ENCODE peak calls at places on chromosomes 1 and 21, in six cellular contexts. U is bronchial epithelial cell, W is EL, Y is HCT116, A is lower lobe of right lung, T is neuronal stem cell. B is an unnamed sample.

GRCh38 chr1:11836955-11837766 is 10.4 kb downstream of the NPPA start:
- DNase-seq in U (no peak), W (no peak), Y (no peak), A (no peak), T (no peak), B (no peak)

GRCh38 chr1:197838836-197839235 is 63.6 kb upstream of the DENND1B start:
- DNase-seq in U (peak; percentile 90), W (peak; percentile 84), Y (peak; percentile 23), A (no peak), T (no peak), B (no peak)

GRCh38 chr1:114828251-114828650 is 26.4 kb upstream of the SYCP1 start:
- DNase-seq in U (peak; percentile 90), W (peak; percentile 15), Y (no peak), A (no peak), T (no peak), B (no peak)

GRCh38 chr21:16113052-16113715 is 383.4 kb downstream of the USP25 start:
- DNase-seq in U (peak; percentile 70), W (no peak), Y (no peak), A (no peak), T (no peak), B (no peak)

GRCh38 chr21:19908386-19908785 is 1089.8 kb upstream of the NCAM2 start:
- DNase-seq in U (no peak), W (no peak), Y (no peak), A (no peak), T (no peak), B (no peak)

GRCh38 chr1:18608534-18608933 is 22.1 kb upstream of the PAX7 start:
- DNase-seq in U (no peak), W (no peak), Y (no peak), A (no peak), T (no peak), B (no peak)

GRCh38 chr1:18045206-18045605 is 62.4 kb upstream of the IGSF21 start:
- DNase-seq in U (no peak), W (no peak), Y (no peak), A (no peak), T (no peak), B (no peak)

GRCh38 chr1:200290010-200290685 is 119.7 kb downstream of the ZNF281 start:
- DNase-seq in U (no peak), W (peak; percentile 24), Y (peak; percentile 37), A (no peak), T (no peak), B (no peak)

GRCh38 chr1:167196185-167196584 is 24.5 kb upstream of the POU2F1 start:
- DNase-seq in U (peak; percentile 16), W (peak; percentile 43), Y (no peak), A (no peak), T (no peak), B (no peak)

GRCh38 chr1:111706921-111707320 is 32.3 kb downstream of the INKA2 start:
- DNase-seq in U (no peak), W (peak; percentile 25), Y (no peak), A (no peak), T (no peak), B (no peak)

GRCh38 chr1:152067929-152068328 is 20.9 kb downstream of the TCHHL1 start:
- DNase-seq in U (no peak), W (no peak), Y (no peak), A (no peak), T (no peak), B (no peak)

GRCh38 chr1:219442575-219442974 is 170.3 kb downstream of the ZC3H11B start:
- DNase-seq in U (no peak), W (peak; percentile 74), Y (peak; percentile 8), A (no peak), T (no peak), B (no peak)

GRCh38 chr1:203202431-203203245 is 16.1 kb upstream of the CHI3L1 start:
- DNase-seq in U (peak; percentile 32), W (peak; percentile 54), Y (no peak), A (no peak), T (no peak), B (no peak)

GRCh38 chr21:38760017-38760761 is 45.5 kb upstream of the ETS2 start:
- DNase-seq in U (no peak), W (no peak), Y (no peak), A (no peak), T (no peak), B (no peak)

GRCh38 chr1:158177705-158178450 is 2.8 kb upstream of the CD1D start:
- DNase-seq in U (peak; percentile 68), W (peak; percentile 52), Y (no peak), A (peak; percentile 94), T (peak; percentile 74), B (peak; percentile 98)

GRCh38 chr1:90718411-90719320 is 1.6 kb upstream of the BARHL2 start:
- DNase-seq in U (no peak), W (no peak), Y (no peak), A (no peak), T (no peak), B (peak; percentile 67)

GRCh38 chr1:246597340-246597739 is 31.1 kb downstream of the CNST start:
- DNase-seq in U (peak; percentile 87), W (peak; percentile 85), Y (no peak), A (no peak), T (no peak), B (no peak)

GRCh38 chr1:29197590-29197924 is 15.9 kb upstream of the SRSF4 start:
- DNase-seq in U (peak; percentile 62), W (peak; percentile 56), Y (peak; percentile 45), A (no peak), T (no peak), B (peak; percentile 49)

GRCh38 chr1:11957891-11958290 is 22.4 kb upstream of the MFN2 start:
- DNase-seq in U (no peak), W (no peak), Y (no peak), A (no peak), T (no peak), B (no peak)

GRCh38 chr1:180415985-180416633 is 86.3 kb downstream of the ACBD6 start:
- DNase-seq in U (peak; percentile 60), W (peak; percentile 46), Y (peak; percentile 27), A (no peak), T (peak; percentile 30), B (no peak)

GRCh38 chr1:32250893-32251716 is at the start of gene LCK:
- DNase-seq in U (no peak), W (no peak), Y (no peak), A (no peak), T (no peak), B (no peak)

GRCh38 chr1:92759361-92759760 is 25.5 kb downstream of the EVI5 start:
- DNase-seq in U (no peak), W (peak; percentile 17), Y (no peak), A (no peak), T (no peak), B (no peak)

GRCh38 chr1:243264718-243265117 is 8.9 kb downstream of the SDCCAG8 start:
- DNase-seq in U (peak; percentile 80), W (peak; percentile 77), Y (no peak), A (no peak), T (no peak), B (no peak)

GRCh38 chr21:26199471-26199870 is 28.9 kb upstream of the APP start:
- DNase-seq in U (peak; percentile 95), W (peak; percentile 73), Y (no peak), A (no peak), T (no peak), B (no peak)

GRCh38 chr21:26795866-26796329 is 49.3 kb downstream of the ADAMTS1 start:
- DNase-seq in U (peak; percentile 85), W (peak; percentile 92), Y (no peak), A (no peak), T (no peak), B (no peak)

GRCh38 chr1:158020877-158021630 is 27.6 kb downstream of the KIRREL1 start:
- DNase-seq in U (no peak), W (peak; percentile 48), Y (no peak), A (no peak), T (no peak), B (no peak)

GRCh38 chr1:88462481-88463261 is 221.4 kb upstream of the PKN2 start:
- DNase-seq in U (peak; percentile 6), W (peak; percentile 32), Y (no peak), A (peak; percentile 45), T (peak; percentile 50), B (peak; percentile 67)